ENCODE peak calls at places on chromosomes 12 and 14, in ten cellular contexts. O, K, S, G, J, D, T, Y, I and Z are unnamed samples.

GRCh38 chr12:120327593-120327992 is at the start of gene PLA2G1B:
- DNase-seq in O (no peak), K (no peak), S (no peak), G (no peak), J (no peak), D (no peak), T (no peak), Y (no peak), I (no peak), Z (no peak)

GRCh38 chr12:113241191-113242017 is 20.1 kb downstream of the TPCN1 start:
- DNase-seq in O (no peak), K (peak), S (no peak), G (peak), J (no peak), D (peak), T (peak), Y (no peak), I (no peak), Z (peak)

GRCh38 chr12:473198-473597 is 13.5 kb downstream of the B4GALNT3 start:
- DNase-seq in O (no peak), K (no peak), S (no peak), G (no peak), J (no peak), D (no peak), T (no peak), Y (no peak), I (no peak), Z (no peak)

GRCh38 chr14:53510281-53510912 is 357.3 kb upstream of the DDHD1 start:
- DNase-seq in O (no peak), K (no peak), S (no peak), G (no peak), J (no peak), D (no peak), T (no peak), Y (no peak), I (no peak), Z (peak)

GRCh38 chr14:72736791-72737559 is 156.9 kb downstream of the DPF3 start:
- DNase-seq in O (no peak), K (no peak), S (no peak), G (no peak), J (no peak), D (no peak), T (no peak), Y (no peak), I (no peak), Z (no peak)

GRCh38 chr14:51979399-51979709 is 10.0 kb upstream of the RTRAF start:
- DNase-seq in O (no peak), K (no peak), S (no peak), G (no peak), J (no peak), D (no peak), T (no peak), Y (no peak), I (no peak), Z (no peak)

GRCh38 chr14:32565256-32565655 is 236.2 kb downstream of the AKAP6 start:
- DNase-seq in O (no peak), K (no peak), S (no peak), G (no peak), J (no peak), D (no peak), T (no peak), Y (no peak), I (no peak), Z (no peak)

GRCh38 chr12:24561882-24562760 is 386.8 kb downstream of the BCAT1 start:
- DNase-seq in O (peak), K (peak), S (peak), G (peak), J (peak), D (peak), T (peak), Y (no peak), I (peak), Z (peak)

GRCh38 chr14:73710737-73711136 is 3.4 kb downstream of the PNMA1 start:
- DNase-seq in O (no peak), K (no peak), S (no peak), G (no peak), J (no peak), D (no peak), T (no peak), Y (no peak), I (no peak), Z (no peak)

GRCh38 chr12:103392722-103393121 is 103.0 kb downstream of the C12orf42 start:
- DNase-seq in O (no peak), K (no peak), S (no peak), G (no peak), J (no peak), D (no peak), T (no peak), Y (no peak), I (no peak), Z (no peak)

GRCh38 chr14:55103005-55103640 is 25.9 kb upstream of the LGALS3 start:
- DNase-seq in O (peak), K (peak), S (no peak), G (peak), J (peak), D (no peak), T (peak), Y (no peak), I (peak), Z (no peak)

GRCh38 chr14:74978416-74978947 is 23.1 kb upstream of the PGF start:
- DNase-seq in O (no peak), K (no peak), S (no peak), G (no peak), J (no peak), D (no peak), T (no peak), Y (no peak), I (no peak), Z (no peak)

GRCh38 chr14:51638071-51638944 is 13.4 kb upstream of the FRMD6 start:
- DNase-seq in O (no peak), K (no peak), S (no peak), G (peak), J (no peak), D (no peak), T (peak), Y (no peak), I (no peak), Z (no peak)

GRCh38 chr12:71938728-71939385 is at the start of gene TPH2:
- DNase-seq in O (peak), K (no peak), S (peak), G (peak), J (peak), D (peak), T (peak), Y (no peak), I (peak), Z (no peak)

GRCh38 chr12:48032597-48032996 is 28.3 kb upstream of the COL2A1 start:
- DNase-seq in O (no peak), K (no peak), S (no peak), G (no peak), J (no peak), D (no peak), T (no peak), Y (no peak), I (no peak), Z (no peak)

GRCh38 chr14:35222872-35223471 is 69.2 kb upstream of the PSMA6 start:
- DNase-seq in O (no peak), K (no peak), S (no peak), G (no peak), J (no peak), D (no peak), T (no peak), Y (no peak), I (no peak), Z (no peak)

GRCh38 chr12:101715045-101715444 is 17.6 kb downstream of the CHPT1 start:
- DNase-seq in O (no peak), K (no peak), S (no peak), G (no peak), J (no peak), D (no peak), T (no peak), Y (no peak), I (no peak), Z (no peak)

GRCh38 chr14:75123991-75124390 is 2.9 kb downstream of the NEK9 start:
- DNase-seq in O (no peak), K (no peak), S (no peak), G (peak), J (peak), D (no peak), T (peak), Y (no peak), I (no peak), Z (no peak)

GRCh38 chr12:92538970-92539749 is 163.6 kb upstream of the PLEKHG7 start:
- DNase-seq in O (no peak), K (no peak), S (no peak), G (peak), J (no peak), D (no peak), T (peak), Y (no peak), I (no peak), Z (no peak)

GRCh38 chr14:83860757-83861156 is 1669.2 kb upstream of the FLRT2 start:
- DNase-seq in O (no peak), K (no peak), S (no peak), G (no peak), J (no peak), D (no peak), T (no peak), Y (no peak), I (no peak), Z (no peak)

GRCh38 chr14:87002831-87003230 is 990.2 kb downstream of the GALC start:
- DNase-seq in O (no peak), K (no peak), S (no peak), G (no peak), J (no peak), D (no peak), T (peak), Y (no peak), I (no peak), Z (no peak)

GRCh38 chr14:74326369-74327152 is 21.7 kb upstream of the VRTN start:
- DNase-seq in O (no peak), K (no peak), S (no peak), G (no peak), J (no peak), D (peak), T (no peak), Y (no peak), I (no peak), Z (no peak)

GRCh38 chr14:94411638-94412037 is 23.2 kb upstream of the SERPINA1 start:
- DNase-seq in O (no peak), K (no peak), S (no peak), G (no peak), J (no peak), D (no peak), T (peak), Y (no peak), I (no peak), Z (no peak)

GRCh38 chr14:59333668-59334067 is 131.5 kb downstream of the GPR135 start:
- DNase-seq in O (no peak), K (no peak), S (no peak), G (peak), J (no peak), D (no peak), T (peak), Y (peak), I (no peak), Z (no peak)